ENCODE peak calls at places on chromosomes 2 and 18, in five cellular contexts. J, X, D, U and M are unnamed samples.

GRCh38 chr2:17916584-17916983 is 38.1 kb downstream of the KCNS3 start:
- DNase-seq in U (no peak), J (no peak), X (no peak), D (no peak), M (no peak)

GRCh38 chr2:147572622-147573021 is 272.2 kb upstream of the ACVR2A start:
- DNase-seq in X (no peak), J (no peak), U (no peak), D (no peak), M (no peak)

GRCh38 chr2:182946949-182947348 is 80.5 kb upstream of the FRZB start:
- DNase-seq in D (no peak), J (no peak), X (no peak), U (peak; percentile 36), M (no peak)

GRCh38 chr2:130828461-130828860 is 8.3 kb upstream of the ARHGEF4 start:
- DNase-seq in D (no peak), J (no peak), U (no peak), X (peak; percentile 35), M (no peak)

GRCh38 chr18:41870191-41870590 is 84.8 kb upstream of the PIK3C3 start:
- DNase-seq in U (no peak), X (no peak), D (no peak), J (no peak), M (no peak)

GRCh38 chr18:59041819-59042476 is 97.7 kb upstream of the SEC11C start:
- DNase-seq in J (no peak), U (no peak), D (no peak), X (no peak), M (no peak)

GRCh38 chr2:159195719-159196118 is 90.8 kb downstream of the WDSUB1 start:
- DNase-seq in D (no peak), U (no peak), J (no peak), X (no peak), M (no peak)

GRCh38 chr2:109185338-109185737 is 56.3 kb downstream of the SH3RF3 start:
- DNase-seq in X (no peak), J (peak; percentile 50), U (peak; percentile 59), D (peak; percentile 74), M (no peak)

GRCh38 chr2:121529439-121530209 is 1.1 kb upstream of the RNU4ATAC start:
- DNase-seq in D (peak; percentile 67), J (peak; percentile 29), X (no peak), U (peak; percentile 91), M (peak; percentile 7)

GRCh38 chr2:124323321-124323720 is 298.2 kb downstream of the CNTNAP5 start:
- DNase-seq in U (no peak), J (no peak), D (peak; percentile 6), X (no peak), M (no peak)

GRCh38 chr2:28399289-28399688 is 6.6 kb downstream of the FOSL2 start:
- DNase-seq in D (no peak), U (no peak), X (no peak), J (no peak), M (no peak)

GRCh38 chr2:131517106-131517831 is 10.4 kb upstream of the CCDC74A start:
- DNase-seq in U (no peak), J (no peak), D (no peak), X (no peak), M (no peak)

GRCh38 chr18:79404567-79404910 is 8.8 kb downstream of the NFATC1 start:
- DNase-seq in J (no peak), U (no peak), X (no peak), D (no peak), M (no peak)

GRCh38 chr2:99861376-99861760 is 281.0 kb downstream of the AFF3 start:
- DNase-seq in D (no peak), X (no peak), J (no peak), U (no peak), M (no peak)

GRCh38 chr18:77165489-77166415 is 33.2 kb upstream of the MBP start:
- DNase-seq in D (peak; percentile 4), J (peak; percentile 43), X (no peak), U (no peak), M (no peak)

GRCh38 chr2:120430501-120430830 is 84.5 kb downstream of the INHBB start:
- DNase-seq in J (no peak), X (no peak), D (no peak), U (no peak), M (no peak)

GRCh38 chr2:45598545-45598944 is 12.5 kb downstream of the SRBD1 start:
- DNase-seq in X (no peak), U (no peak), J (no peak), D (no peak), M (no peak)

GRCh38 chr2:134621939-134622705 is 96.7 kb downstream of the TMEM163 start:
- DNase-seq in J (no peak), U (no peak), X (no peak), D (no peak), M (no peak)

GRCh38 chr2:55887351-55887750 is 36.2 kb downstream of the EFEMP1 start:
- DNase-seq in J (no peak), X (no peak), U (no peak), D (peak; percentile 80), M (no peak)

GRCh38 chr18:70181015-70181414 is 24.5 kb downstream of the RTTN start:
- DNase-seq in X (peak; percentile 3), J (no peak), U (no peak), D (peak; percentile 43), M (no peak)

GRCh38 chr2:84861539-84861938 is 19.3 kb downstream of the TRABD2A start:
- DNase-seq in U (no peak), D (no peak), X (no peak), J (no peak), M (no peak)

GRCh38 chr2:186603208-186603765 is 13.4 kb downstream of the ITGAV start:
- DNase-seq in X (no peak), U (no peak), D (peak; percentile 37), J (no peak), M (no peak)

GRCh38 chr18:61394983-61395382 is 61.8 kb downstream of the CDH20 start:
- DNase-seq in X (no peak), D (no peak), J (no peak), U (no peak), M (no peak)

GRCh38 chr2:233650981-233651380 is 14.7 kb downstream of the UGT1A10 start:
- DNase-seq in J (no peak), X (peak; percentile 52), U (no peak), D (no peak), M (no peak)

GRCh38 chr2:232261776-232262175 is 116.8 kb upstream of the ALPP start:
- DNase-seq in U (no peak), X (no peak), J (no peak), D (no peak), M (no peak)

GRCh38 chr2:197312186-197312585 is 1.6 kb upstream of the ANKRD44 start:
- DNase-seq in X (no peak), D (no peak), U (no peak), J (no peak), M (no peak)

GRCh38 chr2:15701326-15701907 is 109.7 kb downstream of the DDX1 start:
- DNase-seq in J (no peak), D (no peak), U (no peak), X (no peak), M (no peak)

GRCh38 chr2:23554054-23554697 is 169.2 kb downstream of the KLHL29 start:
- DNase-seq in D (peak; percentile 73), U (no peak), J (peak; percentile 76), X (no peak), M (no peak)

GRCh38 chr18:31685097-31686082 is 1.0 kb upstream of the B4GALT6 start:
- DNase-seq in J (no peak), U (peak; percentile 95), X (peak; percentile 59), D (peak; percentile 75), M (no peak)

GRCh38 chr2:235877271-235877670 is 290.9 kb downstream of the GBX2 start:
- DNase-seq in U (no peak), J (no peak), X (no peak), D (no peak), M (no peak)

GRCh38 chr2:28411166-28411755 is 18.6 kb downstream of the FOSL2 start:
- DNase-seq in D (no peak), J (no peak), X (no peak), U (no peak), M (no peak)

GRCh38 chr2:8389373-8390108 is 292.3 kb upstream of the ID2 start:
- DNase-seq in D (peak; percentile 49), X (no peak), U (no peak), J (no peak), M (no peak)

GRCh38 chr2:240277073-240277806 is 136.8 kb upstream of the OTOS start:
- DNase-seq in U (no peak), J (no peak), X (no peak), D (peak; percentile 90), M (peak; percentile 34)

GRCh38 chr2:6846967-6847695 is 18.6 kb downstream of the CMPK2 start:
- DNase-seq in D (no peak), U (no peak), J (no peak), X (no peak), M (no peak)
- H3K9me3 ChIP-seq in D (no peaks in the 10 kb centered on the region), U (peaks cover 23% of the 10 kb centered on the region), J (peaks cover 61% of the 10 kb centered on the region), X (peaks cover 28% of the 10 kb centered on the region), M (peaks cover 64% of the 10 kb centered on the region)

GRCh38 chr2:204078003-204078698 is 141.6 kb downstream of the ICOS start:
- DNase-seq in X (no peak), D (no peak), U (no peak), J (no peak), M (no peak)

GRCh38 chr2:204069804-204070203 is 133.2 kb downstream of the ICOS start:
- DNase-seq in U (no peak), J (no peak), X (no peak), D (no peak), M (no peak)

GRCh38 chr2:204074434-204074833 is 137.9 kb downstream of the ICOS start:
- DNase-seq in J (no peak), X (no peak), U (peak; percentile 37), D (no peak), M (no peak)

GRCh38 chr2:204072443-204073324 is 136.1 kb downstream of the ICOS start:
- DNase-seq in J (no peak), U (peak; percentile 16), X (peak; percentile 2), D (no peak), M (no peak)
- TF ChIP-seq CTCF in J (peak; percentile 15), U (peak; percentile 54), X (peak; percentile 47), D (peak; percentile 30), M (no peak)

DNA sequence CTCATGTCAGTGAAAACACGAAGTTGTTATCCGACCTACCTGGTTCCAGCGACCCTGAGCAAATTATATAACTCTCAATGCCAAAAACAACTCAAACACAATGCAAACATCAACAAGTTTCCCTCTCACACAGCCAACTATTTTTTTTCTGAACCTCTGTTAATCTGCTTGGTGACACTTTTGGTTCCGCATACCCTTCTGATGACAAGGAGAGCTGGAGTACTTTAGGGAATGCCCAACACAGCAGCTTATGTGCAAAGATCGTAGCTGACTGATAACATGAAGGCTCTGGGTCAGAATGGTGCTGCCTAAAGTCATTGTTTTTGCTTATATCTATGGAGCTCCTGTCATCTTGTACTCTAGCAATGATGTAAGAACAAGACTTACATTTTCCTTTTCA is 72.7 kb upstream of the CCDC68 start:
- DNase-seq in J (no peak), X (peak; percentile 50), D (no peak), U (no peak), M (no peak)
- H3K27ac ChIP-seq in J (no peak overlapping the region), X (peak overlapping the region; percentile 39), D (no peak overlapping the region), U (no peak overlapping the region), M (no peak overlapping the region)

GRCh38 chr2:58334414-58334813 is 93.3 kb upstream of the FANCL start:
- DNase-seq in X (no peak), J (no peak), U (no peak), D (no peak), M (no peak)

GRCh38 chr2:58341047-58341446 is 99.9 kb upstream of the FANCL start:
- DNase-seq in D (no peak), U (no peak), X (no peak), J (no peak), M (no peak)

GRCh38 chr2:58336416-58336815 is 95.3 kb upstream of the FANCL start:
- DNase-seq in J (no peak), U (no peak), X (no peak), D (no peak), M (no peak)

GRCh38 chr2:58339548-58340243 is 98.6 kb upstream of the FANCL start:
- DNase-seq in J (no peak), U (no peak), X (no peak), D (no peak), M (no peak)
- H3K9me3 ChIP-seq in J (peaks cover 10% of the 10 kb centered on the region), U (no peaks in the 10 kb centered on the region), X (no peaks in the 10 kb centered on the region), D (no peaks in the 10 kb centered on the region), M (no peaks in the 10 kb centered on the region)